ENCODE peak calls at places on chromosomes 6 and 20, in seven cellular contexts. R is tibial nerve, E is occipital lobe, Q is HCT116, K is GM20000, W is NCI-H510A treated with DMSO at 0.1 percent for 48 hours, C is osteocyte. U is an unnamed sample.

GRCh38 chr6:94510877-94511276 is 1066.5 kb upstream of the MANEA start:
- DNase-seq in R (no peak), E (no peak), Q (no peak), K (no peak), W (no peak), C (peak), U (no peak)

GRCh38 chr20:21029356-21029755 is 76.8 kb downstream of the LINC00237 start:
- DNase-seq in R (no peak), E (no peak), Q (no peak), K (no peak), W (no peak), C (no peak), U (no peak)

GRCh38 chr20:47336013-47336754 is 20.3 kb downstream of the ZMYND8 start:
- DNase-seq in R (no peak), E (peak), Q (no peak), K (no peak), W (no peak), C (no peak), U (no peak)

GRCh38 chr6:48552905-48553304 is 441.9 kb upstream of the PTCHD4 start:
- DNase-seq in R (no peak), E (no peak), Q (no peak), K (no peak), W (no peak), C (no peak), U (no peak)

GRCh38 chr6:150153905-150154492 is 11.2 kb downstream of the PPP1R14C start:
- DNase-seq in R (no peak), E (no peak), Q (no peak), K (no peak), W (no peak), C (no peak), U (no peak)

GRCh38 chr6:165659945-165660862 is 2.8 kb downstream of the PDE10A start:
- DNase-seq in R (no peak), E (no peak), Q (no peak), K (peak), W (peak), C (no peak), U (no peak)

GRCh38 chr20:51542033-51542893 is at the start of gene NFATC2:
- DNase-seq in R (no peak), E (no peak), Q (no peak), K (peak), W (peak), C (no peak), U (no peak)

GRCh38 chr20:62487564-62488086 is 11.8 kb upstream of the GATA5 start:
- DNase-seq in R (no peak), E (no peak), Q (no peak), K (no peak), W (no peak), C (no peak), U (no peak)

GRCh38 chr20:3898639-3899038 is 9.5 kb downstream of the PANK2 start:
- DNase-seq in R (no peak), E (no peak), Q (no peak), K (no peak), W (no peak), C (no peak), U (no peak)

GRCh38 chr20:50425076-50425475 is 85.1 kb upstream of the PTPN1 start:
- DNase-seq in R (no peak), E (no peak), Q (peak), K (no peak), W (no peak), C (no peak), U (no peak)

GRCh38 chr6:13561624-13562267 is 12.7 kb upstream of the SIRT5 start:
- DNase-seq in R (peak), E (no peak), Q (no peak), K (no peak), W (no peak), C (no peak), U (no peak)

GRCh38 chr6:77834591-77834996 is 181.8 kb downstream of the MEI4 start:
- DNase-seq in R (no peak), E (no peak), Q (no peak), K (no peak), W (no peak), C (no peak), U (no peak)

GRCh38 chr20:53613748-53614147 is 20.1 kb upstream of the ZNF217 start:
- DNase-seq in R (no peak), E (no peak), Q (no peak), K (no peak), W (no peak), C (no peak), U (no peak)

GRCh38 chr6:26033942-26034354 is 53.3 kb upstream of the HFE start:
- DNase-seq in R (no peak), E (no peak), Q (no peak), K (no peak), W (no peak), C (no peak), U (no peak)

GRCh38 chr20:45444050-45444449 is 25.5 kb upstream of the WFDC2 start:
- DNase-seq in R (no peak), E (no peak), Q (no peak), K (no peak), W (no peak), C (no peak), U (no peak)

GRCh38 chr6:41531591-41532582 is 14.3 kb upstream of the FOXP4 start:
- DNase-seq in R (no peak), E (no peak), Q (no peak), K (peak), W (peak), C (no peak), U (peak)

GRCh38 chr6:132687306-132687705 is 26.5 kb downstream of the VNN1 start:
- DNase-seq in R (no peak), E (no peak), Q (peak), K (no peak), W (no peak), C (no peak), U (no peak)

GRCh38 chr6:89494131-89494793 is 61.3 kb downstream of the ANKRD6 start:
- DNase-seq in R (no peak), E (no peak), Q (no peak), K (peak), W (no peak), C (no peak), U (no peak)

GRCh38 chr20:58277578-58278344 is 31.8 kb upstream of the RAB22A start:
- DNase-seq in R (no peak), E (no peak), Q (no peak), K (no peak), W (no peak), C (no peak), U (no peak)

GRCh38 chr20:10006461-10006860 is 28.3 kb upstream of the ANKEF1 start:
- DNase-seq in R (no peak), E (no peak), Q (no peak), K (no peak), W (no peak), C (no peak), U (no peak)

GRCh38 chr6:90369024-90369519 is 72.4 kb upstream of the BACH2 start:
- DNase-seq in R (peak), E (no peak), Q (peak), K (peak), W (no peak), C (peak), U (peak)

GRCh38 chr6:16337280-16337975 is 99.0 kb downstream of the GMPR start:
- DNase-seq in R (peak), E (peak), Q (no peak), K (no peak), W (no peak), C (peak), U (peak)